ENCODE peak calls at places on chromosomes 6 and 20, in five cellular contexts. B is activated naive CD8-positive, alpha-beta T cell treated with anti-CD3 and anti-CD28 coated beads, Interleukin-2, amount 50 U/mL, for 24 hours; S is nephron progenitor cell; L is tibial artery; J is GM04504. X is an unnamed sample.

GRCh38 chr20:24958506-24959385 is 9.7 kb downstream of the CST7 start:
- DNase-seq in S (no peak), B (no peak), L (peak; percentile 40), J (no peak), X (peak; percentile 52)

GRCh38 chr6:113184736-113185135 is 672.4 kb upstream of the MARCKS start:
- DNase-seq in L (no peak), S (no peak), B (no peak), J (no peak), X (peak; percentile 65)

GRCh38 chr20:63675681-63676368 is 17.7 kb downstream of the RTEL1 start:
- DNase-seq in L (no peak), S (no peak), J (no peak), B (no peak), X (no peak)

GRCh38 chr20:16175322-16175721 is 397.9 kb downstream of the KIF16B start:
- DNase-seq in B (no peak), S (no peak), L (no peak), J (no peak), X (no peak)

GRCh38 chr6:121274896-121275295 is 59.4 kb downstream of the TBC1D32 start:
- DNase-seq in L (no peak), J (no peak), B (no peak), S (no peak), X (no peak)

GRCh38 chr20:3923818-3924217 is 34.6 kb downstream of the PANK2 start:
- DNase-seq in S (no peak), J (no peak), B (no peak), L (no peak), X (no peak)

GRCh38 chr6:37840143-37840939 is 20.8 kb downstream of the ZFAND3 start:
- DNase-seq in S (no peak), L (no peak), J (no peak), B (no peak), X (no peak)

GRCh38 chr6:2194643-2195042 is 50.8 kb downstream of the GMDS start:
- DNase-seq in J (no peak), S (no peak), L (no peak), B (no peak), X (no peak)

GRCh38 chr20:62540504-62540903 is 64.7 kb upstream of the GATA5 start:
- DNase-seq in S (no peak), L (no peak), B (no peak), J (no peak), X (no peak)

GRCh38 chr20:37661536-37661935 is 32.3 kb upstream of the CTNNBL1 start:
- DNase-seq in B (no peak), S (no peak), L (no peak), J (no peak), X (no peak)

GRCh38 chr6:11064836-11065235 is 20.7 kb upstream of the ELOVL2 start:
- DNase-seq in S (no peak), L (no peak), B (no peak), J (no peak), X (no peak)